ENCODE peak calls at places on chromosome 17, in six cellular contexts. R is fibroblast of the aortic adventitia; B is GM12865; A is stimulated activated CD4-positive, alpha-beta T cell treated with anti-CD3 and anti-CD28 coated beads, Interleukin-2, amount 100 ng/mL, for 24 hours; M is A549; Q is cerebellar nuclear complex. T is an unnamed sample.

GRCh38 chr17:57879437-57880085 is 29.7 kb upstream of the MRPS23 start:
- DNase-seq in B (no peak), A (no peak), M (peak), Q (no peak), R (no peak), T (no peak)

GRCh38 chr17:75011788-75012319 is 616 bp upstream of the MRPL58 start:
- DNase-seq in R (peak), A (no peak), M (no peak), B (no peak), Q (peak), T (no peak)

GRCh38 chr17:56752263-56752662 is 81.5 kb downstream of the C17orf67 start:
- DNase-seq in B (no peak), Q (no peak), M (no peak), R (no peak), A (no peak), T (no peak)

GRCh38 chr17:19409509-19409908 is 1.5 kb upstream of the RNF112 start:
- DNase-seq in A (no peak), B (no peak), Q (no peak), R (peak), M (no peak), T (no peak)

GRCh38 chr17:78611636-78612035 is 34.4 kb upstream of the DNAH17 start:
- DNase-seq in R (peak), M (no peak), Q (no peak), B (no peak), A (no peak), T (no peak)

GRCh38 chr17:5581655-5582054 is 2.7 kb downstream of the NLRP1 start:
- DNase-seq in Q (no peak), M (no peak), B (no peak), A (no peak), R (no peak), T (no peak)

GRCh38 chr17:5899496-5900195 is 170.5 kb upstream of the WSCD1 start:
- DNase-seq in R (no peak), M (no peak), A (no peak), B (no peak), Q (no peak), T (no peak)

GRCh38 chr17:12538003-12538402 is 127.7 kb upstream of the MYOCD start:
- DNase-seq in R (no peak), M (no peak), A (no peak), B (no peak), Q (no peak), T (no peak)

GRCh38 chr17:80795737-80796136 is 195.9 kb upstream of the CHMP6 start:
- DNase-seq in M (no peak), Q (peak), A (no peak), B (no peak), R (no peak), T (no peak)

GRCh38 chr17:48351916-48352332 is 78.1 kb downstream of the SKAP1 start:
- DNase-seq in Q (no peak), R (peak), B (peak), M (peak), A (no peak), T (peak)

GRCh38 chr17:29590261-29590978 is 972 bp upstream of the GIT1 start:
- DNase-seq in A (no peak), Q (no peak), R (peak), B (no peak), M (peak), T (no peak)

GRCh38 chr17:77862890-77863813 is 95.4 kb upstream of the TNRC6C start:
- DNase-seq in R (no peak), B (no peak), A (no peak), Q (no peak), M (no peak), T (no peak)

GRCh38 chr17:68101992-68102758 is 66.6 kb downstream of the KPNA2 start:
- DNase-seq in B (peak), R (peak), M (no peak), Q (no peak), A (peak), T (peak)

GRCh38 chr17:2282297-2282873 is 21.2 kb downstream of the SMG6 start:
- DNase-seq in Q (peak), R (peak), M (peak), B (peak), A (no peak), T (peak)

GRCh38 chr17:44502598-44503079 is 567 bp downstream of the GPATCH8 start:
- DNase-seq in R (peak), B (peak), Q (peak), A (no peak), M (peak), T (no peak)